ENCODE peak calls at places on chromosomes 7 and 10, in six cellular contexts. W is NCI-H226; O is activated T-helper 1 cell treated with anti-CD3 and anti-CD28 coated beads, Interleukin-2, amount 50 U/mL, for 16 hours; L is endothelial cell; M is Calu3; I is amniotic stem cell. J is an unnamed sample.

GRCh38 chr10:60733189-60733815 is 45.0 kb upstream of the CDK1 start:
- DNase-seq in O (peak; percentile 43), L (peak; percentile 64), M (peak; percentile 89), W (no peak), I (no peak), J (peak; percentile 58)

GRCh38 chr10:6838118-6838517 is 258.0 kb upstream of the PRKCQ start:
- DNase-seq in O (no peak), M (peak; percentile 6), L (peak; percentile 6), W (no peak), I (no peak), J (peak; percentile 39)

GRCh38 chr10:121092341-121093099 is 241.4 kb downstream of the WDR11 start:
- DNase-seq in L (no peak), I (no peak), O (no peak), M (peak; percentile 27), W (peak; percentile 44), J (peak; percentile 50)

GRCh38 chr7:142855756-142856564 is 1.1 kb downstream of the EPHB6 start:
- DNase-seq in M (no peak), W (peak; percentile 62), O (no peak), L (no peak), I (no peak), J (no peak)

GRCh38 chr7:121954803-121955202 is 81.8 kb downstream of the PTPRZ1 start:
- DNase-seq in O (no peak), L (no peak), W (peak; percentile 84), I (peak; percentile 12), M (no peak), J (no peak)

GRCh38 chr10:127679642-127680255 is 57.2 kb upstream of the FOXI2 start:
- DNase-seq in L (peak; percentile 18), W (no peak), M (no peak), I (no peak), O (no peak), J (peak; percentile 10)

GRCh38 chr7:30755384-30756154 is 3.6 kb downstream of the INMT start:
- DNase-seq in W (no peak), I (no peak), M (no peak), L (no peak), O (no peak), J (no peak)

GRCh38 chr10:93859049-93859655 is 34.6 kb upstream of the SLC35G1 start:
- DNase-seq in M (no peak), I (no peak), O (no peak), W (no peak), L (no peak), J (peak; percentile 25)

GRCh38 chr7:4131043-4131442 is 551.1 kb upstream of the FOXK1 start:
- DNase-seq in L (peak; percentile 20), I (no peak), O (no peak), W (no peak), M (no peak), J (no peak)

GRCh38 chr10:25226775-25227682 is 52.2 kb downstream of the GPR158 start:
- DNase-seq in I (peak; percentile 7), W (peak; percentile 22), M (peak; percentile 59), L (peak; percentile 52), O (no peak), J (peak; percentile 41)

GRCh38 chr7:45086348-45087065 is 2.3 kb downstream of the NACAD start:
- DNase-seq in W (no peak), M (no peak), O (no peak), I (no peak), L (no peak), J (no peak)

GRCh38 chr10:31947144-31947926 is 18.7 kb upstream of the ARHGAP12 start:
- DNase-seq in I (peak; percentile 57), W (peak; percentile 84), O (no peak), M (peak; percentile 53), L (no peak), J (peak; percentile 57)

GRCh38 chr10:102682441-102682840 is 31.8 kb downstream of the ARL3 start:
- DNase-seq in L (no peak), O (no peak), I (no peak), M (no peak), W (no peak), J (no peak)

GRCh38 chr10:118970770-118971169 is 58.7 kb upstream of the NANOS1 start:
- DNase-seq in I (no peak), W (no peak), M (no peak), O (no peak), L (no peak), J (no peak)

GRCh38 chr10:117405730-117406129 is 30.5 kb upstream of the PDZD8 start:
- DNase-seq in M (no peak), I (no peak), W (no peak), O (no peak), L (no peak), J (no peak)

GRCh38 chr10:29495366-29495765 is 139.4 kb downstream of the SVIL start:
- DNase-seq in I (no peak), M (no peak), W (no peak), L (no peak), O (no peak), J (no peak)

GRCh38 chr7:90472805-90473540 is 3.5 kb downstream of the PTTG1IP2 start:
- DNase-seq in I (no peak), L (no peak), O (no peak), M (no peak), W (no peak), J (no peak)

GRCh38 chr7:128879939-128880746 is 17.5 kb downstream of the ATP6V1F start:
- DNase-seq in M (no peak), W (peak; percentile 32), I (peak; percentile 7), O (no peak), L (peak; percentile 80), J (peak; percentile 80)

GRCh38 chr7:30918676-30919075 is 7.0 kb downstream of the AQP1 start:
- DNase-seq in W (no peak), O (no peak), M (no peak), L (no peak), I (no peak), J (no peak)

GRCh38 chr10:125159932-125160855 is at the start of gene CTBP2:
- DNase-seq in M (peak; percentile 49), O (no peak), W (no peak), L (peak; percentile 49), I (no peak), J (peak; percentile 54)

GRCh38 chr10:16777473-16778370 is 39.5 kb downstream of the RSU1 start:
- DNase-seq in I (peak; percentile 27), M (peak; percentile 8), O (no peak), W (no peak), L (peak; percentile 51), J (peak; percentile 79)

GRCh38 chr10:124362572-124362971 is 56.2 kb downstream of the OAT start:
- DNase-seq in I (no peak), W (no peak), L (no peak), O (no peak), M (no peak), J (no peak)

J was measured in trophoblast cell.